ENCODE peak calls at places on chromosomes 3 and 15, in nine cellular contexts. E, J, Q, W, D, M, S, H and X are unnamed samples.
A peak's percentile ranks its signal among the peaks of the same experiment; 100 is the strongest.

GRCh38 chr15:44194397-44195150 is 497 bp downstream of the FRMD5 start:
- DNase-seq in M (peak; percentile 66), H (peak; percentile 9), E (peak; percentile 58), D (peak; percentile 45), W (no peak), J (peak; percentile 52), S (peak; percentile 89), Q (peak; percentile 48), X (peak; percentile 8)

GRCh38 chr3:71521021-71521352 is 62.5 kb downstream of the FOXP1 start:
- DNase-seq in H (no peak), Q (no peak), M (no peak), S (no peak), J (no peak), D (no peak), W (no peak), E (no peak), X (no peak)

GRCh38 chr15:66294932-66295235 is 1.5 kb downstream of the DIS3L start:
- DNase-seq in M (no peak), Q (peak; percentile 16), E (no peak), S (no peak), H (no peak), W (no peak), J (no peak), D (no peak), X (no peak)

GRCh38 chr3:43497905-43498365 is 123.9 kb downstream of the ANO10 start:
- DNase-seq in W (no peak), H (no peak), S (no peak), E (no peak), Q (no peak), D (no peak), M (no peak), J (no peak), X (no peak)

GRCh38 chr15:41950127-41950483 is 22.3 kb downstream of the EHD4 start:
- DNase-seq in S (no peak), W (no peak), M (no peak), E (no peak), Q (no peak), D (no peak), J (no peak), H (no peak), X (no peak)

GRCh38 chr3:47247131-47248064 is 35.2 kb downstream of the KIF9 start:
- DNase-seq in J (no peak), H (no peak), E (no peak), Q (no peak), W (no peak), S (peak; percentile 38), D (no peak), M (no peak), X (no peak)

GRCh38 chr3:126053513-126053912 is 30.4 kb downstream of the SLC41A3 start:
- DNase-seq in S (no peak), J (no peak), W (no peak), Q (no peak), H (no peak), D (no peak), E (no peak), M (no peak), X (no peak)

GRCh38 chr3:148254402-148254801 is 443.3 kb upstream of the AGTR1 start:
- DNase-seq in W (no peak), M (no peak), D (no peak), E (no peak), H (no peak), S (no peak), Q (no peak), J (no peak), X (no peak)

GRCh38 chr3:160827516-160827915 is 71.5 kb downstream of the PPM1L start:
- DNase-seq in W (no peak), D (no peak), M (no peak), S (no peak), E (no peak), J (no peak), Q (no peak), H (no peak), X (no peak)

GRCh38 chr3:160826408-160826807 is 70.4 kb downstream of the PPM1L start:
- DNase-seq in H (no peak), M (no peak), D (no peak), J (no peak), Q (no peak), S (no peak), W (no peak), E (no peak), X (no peak)

GRCh38 chr3:160828880-160829279 is 72.8 kb downstream of the PPM1L start:
- DNase-seq in D (no peak), J (no peak), H (no peak), S (no peak), M (no peak), Q (no peak), W (no peak), E (no peak), X (no peak)

GRCh38 chr3:160822931-160823330 is 66.9 kb downstream of the PPM1L start:
- DNase-seq in S (no peak), D (no peak), E (no peak), W (no peak), H (no peak), M (no peak), J (no peak), Q (no peak), X (no peak)

DNA sequence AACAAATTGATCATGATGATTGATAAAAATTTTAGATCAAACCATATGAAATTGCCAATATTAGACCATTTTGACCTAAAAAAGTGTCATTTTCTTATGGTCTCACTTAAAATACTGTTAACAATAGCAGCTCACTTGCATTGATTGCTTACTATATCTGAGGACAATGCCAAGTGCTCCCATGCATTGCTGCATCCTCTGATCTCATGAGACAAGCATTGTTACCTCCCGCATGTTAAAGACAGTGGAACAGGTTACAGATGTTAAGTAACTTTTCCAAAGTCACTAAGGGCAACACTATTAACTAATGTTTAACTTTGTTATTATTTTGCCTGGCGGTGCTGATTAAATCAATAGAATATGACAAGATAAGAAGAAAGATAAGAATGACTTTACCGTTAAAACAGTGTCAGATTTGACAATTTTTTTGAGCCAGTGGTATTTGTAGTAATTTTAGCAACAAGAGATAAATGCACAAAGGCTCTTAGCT is 69.3 kb downstream of the PPM1L start:
- DNase-seq in D (no peak), S (no peak), Q (no peak), H (no peak), W (no peak), M (no peak), J (no peak), E (no peak), X (no peak)
- TF ChIP-seq POLR2A in D (no peak), S (no peak), Q (no peak), H (no peak), W (no peak), M (no peak), J (no peak), E (no peak), X (no peak)

GRCh38 chr15:82058517-82059204 is 12.8 kb upstream of the MEX3B start:
- DNase-seq in H (no peak), W (no peak), M (no peak), Q (no peak), S (no peak), D (no peak), E (no peak), J (no peak), X (no peak)

GRCh38 chr15:82056900-82057825 is 11.3 kb upstream of the MEX3B start:
- DNase-seq in Q (no peak), M (no peak), H (no peak), S (no peak), E (no peak), J (no peak), D (no peak), W (no peak), X (no peak)

GRCh38 chr15:82060817-82061216 is 15.0 kb upstream of the MEX3B start:
- DNase-seq in H (no peak), Q (no peak), S (no peak), E (no peak), M (no peak), W (no peak), D (no peak), J (no peak), X (no peak)

GRCh38 chr15:82062479-82062878 is 16.7 kb upstream of the MEX3B start:
- DNase-seq in M (no peak), Q (no peak), S (no peak), W (no peak), E (no peak), H (no peak), D (no peak), J (no peak), X (no peak)

DNA sequence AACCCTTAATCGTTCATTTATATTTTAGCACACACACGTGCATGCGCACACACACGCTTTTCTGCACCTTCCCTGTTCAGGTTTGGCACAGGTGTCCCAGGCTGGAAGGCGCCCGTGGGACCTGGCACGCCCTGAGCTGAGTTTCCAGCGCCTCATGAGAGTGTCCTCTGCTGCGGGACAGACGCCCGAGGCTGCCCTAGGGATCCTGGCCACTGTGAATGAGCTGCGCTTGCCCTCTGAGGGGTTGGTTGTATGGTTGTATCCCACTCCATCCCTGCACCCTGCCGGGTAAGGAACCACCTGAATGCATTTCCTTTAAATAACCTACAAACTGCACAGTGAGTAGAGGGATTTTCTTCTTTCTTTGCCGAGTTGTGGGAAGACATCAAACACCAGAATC is 12.2 kb upstream of the MEX3B start:
- DNase-seq in J (no peak), S (peak; percentile 54), D (no peak), H (no peak), Q (no peak), E (no peak), W (no peak), M (no peak), X (no peak)
- TF ChIP-seq POLR2A in J (no peak), S (no peak), D (no peak), H (no peak), Q (no peak), E (no peak), W (no peak), M (no peak), X (no peak)

GRCh38 chr3:8621141-8621540 is 23.5 kb downstream of the SSUH2 start:
- DNase-seq in S (no peak), M (peak; percentile 27), D (no peak), H (no peak), E (no peak), W (no peak), Q (no peak), J (no peak), X (no peak)
- TF ChIP-seq POLR2A in S (no peak), M (no peak), D (no peak), H (no peak), E (no peak), W (no peak), Q (no peak), J (no peak), X (no peak)

GRCh38 chr15:39172380-39173281 is 408.2 kb upstream of the THBS1 start:
- DNase-seq in S (peak; percentile 30), D (no peak), W (peak; percentile 10), M (peak; percentile 77), H (peak; percentile 19), E (no peak), J (no peak), Q (no peak), X (peak; percentile 27)

GRCh38 chr15:39167114-39168058 is 413.5 kb upstream of the THBS1 start:
- DNase-seq in J (no peak), Q (no peak), S (no peak), E (no peak), D (no peak), M (no peak), H (no peak), W (no peak), X (no peak)

GRCh38 chr15:39173426-39173825 is 407.5 kb upstream of the THBS1 start:
- DNase-seq in W (no peak), J (no peak), D (no peak), Q (no peak), H (no peak), M (no peak), E (no peak), S (no peak), X (no peak)

GRCh38 chr15:39174332-39174731 is 406.5 kb upstream of the THBS1 start:
- DNase-seq in D (no peak), Q (no peak), H (no peak), S (no peak), M (no peak), W (no peak), J (no peak), E (no peak), X (no peak)

GRCh38 chr15:39171944-39172368 is 408.9 kb upstream of the THBS1 start:
- DNase-seq in H (peak; percentile 50), W (peak; percentile 73), Q (peak; percentile 53), M (peak; percentile 82), J (peak; percentile 72), E (peak; percentile 41), D (peak; percentile 56), S (no peak), X (peak; percentile 74)
- TF ChIP-seq POLR2A in H (no peak), W (no peak), Q (no peak), M (no peak), J (no peak), E (no peak), D (no peak), S (no peak), X (no peak)